ENCODE peak calls at places on chromosomes 2 and 18, in eight cellular contexts. V is suprapubic skin, W is breast epithelium, F is HCT116, Q is sigmoid colon, X is esophagus muscularis mucosa, E is transverse colon, K is upper lobe of left lung. C is an unnamed sample.

GRCh38 chr2:204453730-204454167 is 91.5 kb upstream of the PARD3B start:
- DNase-seq in Q (peak; percentile 83), K (peak; percentile 42), W (no peak), X (no peak), E (peak; percentile 47), V (peak; percentile 64), F (no peak), C (peak; percentile 70)

GRCh38 chr2:234308814-234309195 is 188.1 kb downstream of the ARL4C start:
- DNase-seq in Q (no peak), F (no peak), K (peak; percentile 58), E (peak; percentile 44), X (no peak), V (no peak), W (no peak), C (no peak)

GRCh38 chr2:209189893-209190292 is 234.0 kb upstream of the MAP2 start:
- DNase-seq in Q (no peak), E (no peak), F (no peak), K (no peak), V (no peak), W (no peak), X (no peak), C (no peak)

GRCh38 chr2:171595896-171596295 is 73.6 kb downstream of the CYBRD1 start:
- DNase-seq in E (no peak), K (no peak), Q (no peak), W (no peak), V (no peak), F (no peak), X (peak; percentile 45), C (no peak)

GRCh38 chr2:7430869-7431641 is 513.8 kb downstream of the RNF144A start:
- DNase-seq in K (peak; percentile 74), W (peak; percentile 79), X (no peak), Q (no peak), F (no peak), V (peak; percentile 69), E (peak; percentile 44), C (peak; percentile 93)

GRCh38 chr2:73268831-73269685 is 15.2 kb downstream of the FBXO41 start:
- DNase-seq in V (peak; percentile 64), K (peak; percentile 35), X (no peak), E (peak; percentile 81), F (peak; percentile 82), W (peak; percentile 61), Q (no peak), C (peak; percentile 89)

GRCh38 chr2:101815739-101816391 is 118.4 kb downstream of the MAP4K4 start:
- DNase-seq in V (no peak), E (no peak), K (no peak), Q (no peak), F (no peak), W (no peak), X (no peak), C (no peak)

GRCh38 chr2:219425238-219426067 is 7.3 kb downstream of the DES start:
- DNase-seq in Q (peak; percentile 67), K (no peak), X (no peak), W (no peak), V (no peak), E (no peak), F (no peak), C (no peak)

GRCh38 chr2:174903243-174903513 is 102.0 kb downstream of the CHN1 start:
- DNase-seq in X (no peak), K (no peak), Q (no peak), W (no peak), F (no peak), V (no peak), E (no peak), C (no peak)

GRCh38 chr2:127020536-127020935 is 86.4 kb downstream of the BIN1 start:
- DNase-seq in Q (no peak), F (no peak), X (peak; percentile 80), E (no peak), V (no peak), K (no peak), W (no peak), C (no peak)

GRCh38 chr18:8611916-8612576 is 2.8 kb downstream of the RAB12 start:
- DNase-seq in Q (no peak), K (no peak), W (no peak), E (no peak), V (no peak), X (no peak), F (no peak), C (no peak)

GRCh38 chr2:73069855-73070650 is 1.5 kb downstream of the SFXN5 start:
- DNase-seq in Q (no peak), K (no peak), V (no peak), E (no peak), X (no peak), F (no peak), W (no peak), C (peak; percentile 75)

GRCh38 chr2:238916875-238917590 is 69.1 kb downstream of the TWIST2 start:
- DNase-seq in E (no peak), W (peak; percentile 42), K (peak; percentile 10), F (no peak), V (peak; percentile 61), X (no peak), Q (peak; percentile 56), C (peak; percentile 67)

GRCh38 chr2:126839711-126840110 is 59.0 kb upstream of the TEX51 start:
- DNase-seq in W (no peak), X (no peak), Q (no peak), F (no peak), V (no peak), E (no peak), K (no peak), C (no peak)

GRCh38 chr2:21392660-21393059 is 268.9 kb downstream of the TDRD15 start:
- DNase-seq in V (no peak), Q (no peak), W (no peak), X (no peak), F (no peak), K (no peak), E (no peak), C (no peak)

GRCh38 chr18:62863629-62864028 is 148.3 kb downstream of the PHLPP1 start:
- DNase-seq in Q (no peak), F (peak; percentile 61), K (no peak), V (no peak), X (no peak), E (no peak), W (no peak), C (no peak)

GRCh38 chr2:84969511-84970265 is 1.3 kb upstream of the KCMF1 start:
- DNase-seq in F (no peak), Q (peak; percentile 55), E (no peak), X (no peak), V (no peak), K (no peak), W (no peak), C (no peak)

GRCh38 chr2:229201522-229201921 is 69.6 kb downstream of the PID1 start:
- DNase-seq in E (no peak), Q (no peak), W (no peak), K (no peak), F (no peak), X (no peak), V (no peak), C (no peak)

GRCh38 chr18:25962176-25962575 is 128.2 kb downstream of the SS18 start:
- DNase-seq in Q (no peak), K (no peak), W (no peak), F (no peak), V (no peak), X (no peak), E (no peak), C (no peak)
- TF ChIP-seq POLR2AphosphoS5 in Q (no peak), K (no peak), W (no peak), F (no peak), V (no peak), X (no peak), E (no peak), C (no peak)

GRCh38 chr18:35118641-35119040 is 77.4 kb downstream of the MAPRE2 start:
- DNase-seq in Q (no peak), F (no peak), W (no peak), X (no peak), V (no peak), E (no peak), K (no peak), C (no peak)
- H3K27ac ChIP-seq in Q (peak overlapping the region; percentile 77), F (no peak overlapping the region), W (no peak overlapping the region), X (peak overlapping the region; percentile 78), V (peak overlapping the region; percentile 67), E (peak overlapping the region; percentile 70), K (no peak overlapping the region), C (no peak overlapping the region)

DNA sequence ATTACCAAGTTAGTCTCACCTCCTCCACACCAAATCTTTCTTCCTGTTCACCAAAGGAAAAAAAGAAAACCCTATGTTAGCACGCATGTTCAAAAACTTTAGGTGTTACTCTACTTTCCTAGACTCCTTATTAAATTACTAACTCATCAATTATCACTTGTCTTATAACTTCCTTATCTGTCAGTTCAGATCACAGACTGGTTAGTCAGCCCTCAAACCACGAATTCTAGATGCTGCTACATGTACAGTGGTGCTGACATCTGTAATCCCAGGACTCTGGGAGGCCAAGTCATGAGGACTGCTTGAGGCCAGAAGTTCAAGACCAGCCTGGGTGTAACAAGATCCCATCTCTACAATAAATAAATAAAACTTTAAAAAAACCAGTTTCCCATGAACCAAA is 3.5 kb downstream of the YWHAQ start:
- DNase-seq in X (no peak), F (no peak), V (no peak), K (no peak), E (no peak), Q (no peak), W (no peak), C (no peak)
- TF ChIP-seq POLR2A in X (no peak), F (no peak), V (no peak), K (no peak), E (no peak), Q (no peak), W (no peak), C (no peak)

GRCh38 chr18:29161429-29161828 is 984.5 kb upstream of the CDH2 start:
- DNase-seq in X (no peak), Q (no peak), V (no peak), E (no peak), F (no peak), K (no peak), W (no peak), C (no peak)

GRCh38 chr18:29169599-29169998 is 992.7 kb upstream of the CDH2 start:
- DNase-seq in W (no peak), E (no peak), F (no peak), K (no peak), Q (no peak), V (no peak), X (no peak), C (no peak)

GRCh38 chr18:29164020-29164706 is 987.2 kb upstream of the CDH2 start:
- DNase-seq in E (no peak), F (peak; percentile 72), X (no peak), W (no peak), K (no peak), Q (no peak), V (no peak), C (no peak)

GRCh38 chr18:29163596-29163995 is 986.7 kb upstream of the CDH2 start:
- DNase-seq in X (no peak), V (no peak), Q (no peak), W (no peak), F (no peak), K (no peak), E (no peak), C (no peak)

DNA sequence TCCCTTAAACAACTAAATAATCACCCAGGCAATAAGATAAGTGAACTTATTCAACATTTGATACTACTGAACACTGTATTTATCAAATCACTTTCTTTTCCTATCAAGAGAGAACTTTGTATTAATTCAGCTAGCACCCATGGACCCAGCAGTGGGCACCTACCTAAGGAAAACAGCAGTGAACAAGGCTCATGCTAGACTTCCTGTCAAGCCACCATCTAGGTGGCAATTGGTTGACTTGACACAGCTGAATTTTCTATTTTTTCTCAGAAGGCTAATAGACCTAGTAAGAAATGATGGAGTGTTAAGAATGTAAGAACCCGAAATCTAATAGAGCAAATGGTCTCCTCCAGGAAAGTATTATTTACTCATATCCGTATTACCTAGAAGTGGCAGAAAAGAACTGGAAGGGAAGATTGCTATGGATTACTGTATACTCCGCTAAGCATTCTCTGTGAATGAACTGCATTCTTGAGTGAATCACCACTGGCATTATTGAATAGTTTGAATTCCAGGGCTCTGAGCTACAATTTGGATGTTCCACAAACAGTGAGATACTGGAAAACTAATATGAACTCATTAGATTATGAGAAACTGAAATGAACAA is 988.2 kb upstream of the CDH2 start:
- DNase-seq in X (no peak), V (no peak), K (no peak), F (peak; percentile 38), E (no peak), Q (no peak), W (no peak), C (no peak)
- TF ChIP-seq POLR2AphosphoS5 in X (peak; percentile 50), V (no peak), K (no peak), F (no peak), E (no peak), Q (peak; percentile 50), W (no peak), C (no peak)